ENCODE peak calls at places on chromosomes 6 and 20, in four cellular contexts. N, Y, J and V are unnamed samples.
A peak's percentile ranks its signal among the peaks of the same experiment; 100 is the strongest.

GRCh38 chr6:46876126-46876525 is 45.6 kb downstream of the ADGRF5 start:
- DNase-seq in N (no peak), Y (no peak), J (peak; percentile 52), V (no peak)

GRCh38 chr6:156715839-156716238 is 61.3 kb upstream of the ARID1B start:
- DNase-seq in N (no peak), Y (no peak), J (no peak), V (no peak)

GRCh38 chr20:33811763-33812672 is 870 bp downstream of the CHMP4B start:
- DNase-seq in N (no peak), Y (no peak), J (peak; percentile 60), V (no peak)

GRCh38 chr6:122289721-122290501 is 109.5 kb upstream of the HSF2 start:
- DNase-seq in N (no peak), Y (no peak), J (no peak), V (no peak)

GRCh38 chr6:50956014-50956413 is 137.3 kb downstream of the TFAP2B start:
- DNase-seq in N (no peak), Y (no peak), J (no peak), V (no peak)

GRCh38 chr6:139378882-139379341 is 4.5 kb upstream of the CITED2 start:
- DNase-seq in N (no peak), Y (no peak), J (no peak), V (no peak)

GRCh38 chr6:84643778-84644177 is 120.6 kb downstream of the TBX18 start:
- DNase-seq in N (no peak), Y (no peak), J (no peak), V (no peak)

GRCh38 chr20:62473717-62474584 is 1.8 kb downstream of the GATA5 start:
- DNase-seq in N (no peak), Y (no peak), J (peak; percentile 80), V (no peak)

GRCh38 chr6:1251198-1252155 is 60.4 kb upstream of the FOXQ1 start:
- DNase-seq in N (no peak), Y (no peak), J (no peak), V (no peak)

GRCh38 chr20:11921326-11921725 is 3.6 kb downstream of the BTBD3 start:
- DNase-seq in N (no peak), Y (no peak), J (no peak), V (no peak)

GRCh38 chr6:153511896-153512496 is 380.9 kb upstream of the RGS17 start:
- DNase-seq in N (no peak), Y (no peak), J (no peak), V (peak; percentile 1)

GRCh38 chr6:118856301-118856700 is 37.7 kb upstream of the ASF1A start:
- DNase-seq in N (no peak), Y (no peak), J (no peak), V (no peak)

GRCh38 chr6:44275749-44276648 is 5.7 kb downstream of the TMEM151B start:
- DNase-seq in N (no peak), Y (no peak), J (no peak), V (no peak)

GRCh38 chr6:134826889-134827737 is 122.8 kb downstream of the ALDH8A1 start:
- DNase-seq in N (no peak), Y (no peak), J (no peak), V (no peak)

GRCh38 chr6:43243649-43244321 is 504 bp downstream of the TTBK1 start:
- DNase-seq in N (peak; percentile 17), Y (no peak), J (no peak), V (no peak)

GRCh38 chr6:51675551-51676275 is 411.7 kb downstream of the PKHD1 start:
- DNase-seq in N (no peak), Y (no peak), J (no peak), V (no peak)

GRCh38 chr6:68192988-68193387 is 442.1 kb upstream of the ADGRB3 start:
- DNase-seq in N (no peak), Y (no peak), J (no peak), V (no peak)

GRCh38 chr20:51563597-51564332 is 21.2 kb upstream of the NFATC2 start:
- DNase-seq in N (no peak), Y (no peak), J (peak; percentile 60), V (no peak)

GRCh38 chr6:119077643-119078448 is 618 bp downstream of the FAM184A start:
- DNase-seq in N (peak; percentile 10), Y (no peak), J (peak; percentile 81), V (peak; percentile 16)

DNA sequence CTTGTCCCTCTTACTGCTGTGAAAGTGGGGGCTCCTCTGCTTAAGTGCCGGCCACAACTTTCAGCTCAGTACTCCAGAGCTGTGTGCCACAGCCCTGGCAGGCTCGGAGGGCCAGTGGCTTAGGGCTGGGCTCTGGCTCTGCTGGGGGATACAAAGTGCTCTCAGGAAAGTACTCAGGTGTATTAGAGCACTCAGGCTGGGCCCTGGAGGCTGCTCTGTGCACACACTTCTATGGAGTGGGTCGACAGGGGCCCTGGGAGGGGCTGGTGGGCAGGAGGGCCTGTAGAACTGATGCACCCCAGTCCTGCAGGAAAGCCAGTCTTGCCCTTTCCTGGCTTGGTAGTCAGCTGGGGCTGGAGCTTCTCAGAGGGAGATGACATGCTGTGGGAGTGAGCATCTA is 21.9 kb downstream of the CENPW start:
- DNase-seq in N (no peak), Y (no peak), J (no peak), V (no peak)
- TF ChIP-seq POLR2A in N (no peak), Y (no peak), J (no peak), V (no peak)

DNA sequence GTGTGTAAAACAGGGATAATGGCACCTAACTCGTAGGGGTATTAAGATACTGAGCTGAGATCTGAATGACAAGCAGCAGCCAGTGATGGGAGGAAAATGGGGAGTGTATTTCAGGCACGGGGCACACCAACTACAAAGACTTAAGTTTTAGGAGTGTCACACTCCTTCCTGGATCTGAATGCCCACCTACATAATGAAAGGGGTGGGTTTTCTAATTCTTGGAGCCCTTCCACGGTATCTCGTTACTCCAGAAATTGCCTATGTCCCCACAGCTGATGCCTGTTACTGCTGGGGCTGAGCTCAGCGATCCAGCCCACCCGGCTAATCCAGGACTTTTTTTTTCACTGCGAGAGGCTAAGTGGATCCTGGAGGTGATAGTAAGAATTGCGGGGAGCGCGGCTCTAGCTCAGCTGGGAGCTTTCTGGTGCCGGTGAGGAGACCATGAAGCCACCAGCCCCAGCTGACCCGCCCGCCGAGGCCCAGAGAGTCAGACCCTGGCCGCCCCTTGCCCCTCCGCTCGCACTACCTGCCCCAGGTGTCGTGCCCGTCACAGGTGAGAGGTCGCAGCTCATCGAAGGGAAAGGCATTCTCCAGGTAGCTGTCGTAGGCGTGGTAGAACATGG is 726 bp downstream of the EDEM2 start:
- DNase-seq in N (no peak), Y (no peak), J (no peak), V (peak; percentile 24)
- TF ChIP-seq TAF1 in N (no peak), Y (no peak), J (no peak), V (no peak)

DNA sequence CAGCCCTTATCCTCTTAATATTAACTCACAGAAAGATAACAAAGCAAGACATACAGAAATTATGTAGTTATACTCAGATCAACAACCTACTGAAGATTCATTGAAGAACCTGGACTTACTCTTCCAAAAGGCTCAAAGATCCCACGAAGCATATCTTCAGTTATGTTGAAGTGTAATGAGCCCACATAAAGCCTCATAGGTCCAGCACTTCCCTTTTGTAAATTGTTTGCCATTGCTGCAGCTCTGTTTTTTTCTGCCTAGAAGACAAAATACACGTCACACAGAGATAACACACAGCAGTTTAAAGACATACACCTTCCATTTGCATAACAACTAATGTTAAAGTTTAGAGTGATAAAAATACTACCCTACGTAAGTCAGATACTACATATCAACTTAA is 20.4 kb downstream of the RBM39 start:
- DNase-seq in N (no peak), Y (no peak), J (no peak), V (no peak)
- TF ChIP-seq POLR2A in N (peak; percentile 31), Y (peak; percentile 22), J (no peak), V (peak; percentile 61)

GRCh38 chr6:112739766-112740165 is 392.6 kb downstream of the RFPL4B start:
- DNase-seq in N (no peak), Y (no peak), J (no peak), V (no peak)

GRCh38 chr6:112745765-112746164 is 398.6 kb downstream of the RFPL4B start:
- DNase-seq in N (no peak), Y (no peak), J (no peak), V (no peak)

GRCh38 chr6:112744827-112745226 is 397.7 kb downstream of the RFPL4B start:
- DNase-seq in N (no peak), Y (no peak), J (no peak), V (no peak)

GRCh38 chr6:112743343-112743742 is 396.2 kb downstream of the RFPL4B start:
- DNase-seq in N (no peak), Y (no peak), J (no peak), V (no peak)
- TF ChIP-seq TAF1 in N (no peak), Y (no peak), J (no peak), V (no peak)